ENCODE peak calls at places on chromosomes 11 and 22, in ten cellular contexts. S is GM19239, C is NCI-H748 treated with DMSO at 0.1 percent for 48 hours, U is neural crest cell, M is stomach, R is NCI-H2081, N is fibroblast of mammary gland, W is psoas muscle, X is endodermal cell, F is HFF-Myc. K is an unnamed sample.

GRCh38 chr11:94141511-94142307 is 13.1 kb downstream of the PANX1 start:
- DNase-seq in U (no peak), R (no peak), S (no peak), F (no peak), X (peak), M (no peak), N (no peak), C (no peak), W (no peak), K (no peak)

GRCh38 chr11:2563216-2564007 is 118.6 kb downstream of the KCNQ1 start:
- DNase-seq in U (no peak), F (no peak), N (no peak), W (peak), S (no peak), M (no peak), X (peak), R (no peak), C (no peak), K (peak)

GRCh38 chr11:581752-582151 is 5.5 kb downstream of the PHRF1 start:
- DNase-seq in U (no peak), R (no peak), X (no peak), F (no peak), C (no peak), N (no peak), M (no peak), S (no peak), W (no peak), K (no peak)

GRCh38 chr22:20199906-20200305 is 49.1 kb upstream of the CCDC188 start:
- DNase-seq in X (no peak), R (no peak), N (no peak), U (no peak), W (no peak), M (no peak), F (no peak), S (no peak), C (no peak), K (no peak)

GRCh38 chr11:126991596-126991995 is 9.0 kb downstream of the KIRREL3 start:
- DNase-seq in M (no peak), S (no peak), R (no peak), W (no peak), X (no peak), U (no peak), C (no peak), F (no peak), N (peak), K (no peak)

GRCh38 chr22:44728761-44729261 is 23.6 kb upstream of the ARHGAP8 start:
- DNase-seq in F (no peak), M (no peak), U (no peak), C (no peak), N (no peak), W (peak), R (no peak), X (no peak), S (no peak), K (peak)

GRCh38 chr22:28027453-28028448 is 108.7 kb upstream of the PITPNB start:
- DNase-seq in W (peak), N (no peak), R (no peak), M (no peak), S (no peak), X (no peak), U (no peak), F (no peak), C (no peak), K (no peak)

GRCh38 chr22:46671824-46672432 is 51.7 kb downstream of the GRAMD4 start:
- DNase-seq in X (no peak), N (no peak), M (no peak), U (no peak), R (no peak), W (no peak), S (no peak), F (no peak), C (no peak), K (no peak)

GRCh38 chr22:30460147-30460546 is 11.7 kb downstream of the SEC14L3 start:
- DNase-seq in W (no peak), S (no peak), C (no peak), N (no peak), F (no peak), U (no peak), R (peak), M (peak), X (no peak), K (no peak)

GRCh38 chr11:117876341-117877119 is at the start of gene FXYD6:
- DNase-seq in M (no peak), C (peak), F (no peak), R (peak), U (peak), S (no peak), N (no peak), W (no peak), X (peak), K (peak)

GRCh38 chr11:47863189-47863892 is 15.2 kb upstream of the NUP160 start:
- DNase-seq in N (peak), W (no peak), U (no peak), R (no peak), F (peak), X (no peak), M (no peak), S (no peak), C (no peak), K (no peak)

K was measured in Right ventricle myocardium superior.